ENCODE peak calls at places on chromosomes 7 and 10, in seven cellular contexts. One of them, this sample, is unnamed.
A peak's percentile ranks its signal among the peaks of the same experiment; 100 is the strongest.

GRCh38 chr10:84783386-84783785 is 455.0 kb downstream of the CCSER2 start:
- DNase-seq in GM23248: peak; percentile 39
- DNase-seq in IMR-90: no peak
- DNase-seq in mammary epithelial cell: peak; percentile 24
- DNase-seq in astrocyte: peak; percentile 2
- DNase-seq in neuronal stem cell: peak; percentile 39
- DNase-seq in neural progenitor cell: peak; percentile 65
- DNase-seq in this sample: peak; percentile 12

GRCh38 chr7:81462672-81463071 is 307.2 kb downstream of the HGF start:
- DNase-seq in GM23248: peak; percentile 60
- DNase-seq in IMR-90: peak; percentile 85
- DNase-seq in mammary epithelial cell: peak; percentile 59
- DNase-seq in astrocyte: peak; percentile 63
- DNase-seq in neuronal stem cell: no peak
- DNase-seq in neural progenitor cell: no peak
- DNase-seq in this sample: no peak

GRCh38 chr10:72379776-72380175 is 25.1 kb upstream of the DNAJB12 start:
- DNase-seq in GM23248: no peak
- DNase-seq in IMR-90: peak; percentile 16
- DNase-seq in mammary epithelial cell: no peak
- DNase-seq in astrocyte: peak; percentile 14
- DNase-seq in neuronal stem cell: no peak
- DNase-seq in neural progenitor cell: no peak
- DNase-seq in this sample: no peak

GRCh38 chr10:103854687-103855423 is 521 bp downstream of the SH3PXD2A start:
- DNase-seq in GM23248: peak; percentile 72
- DNase-seq in IMR-90: peak; percentile 24
- DNase-seq in mammary epithelial cell: no peak
- DNase-seq in astrocyte: no peak
- DNase-seq in neuronal stem cell: no peak
- DNase-seq in neural progenitor cell: peak; percentile 63
- DNase-seq in this sample: no peak

GRCh38 chr10:109998513-109998912 is 9.3 kb upstream of the ADD3 start:
- DNase-seq in GM23248: no peak
- DNase-seq in IMR-90: no peak
- DNase-seq in mammary epithelial cell: no peak
- DNase-seq in astrocyte: no peak
- DNase-seq in neuronal stem cell: no peak
- DNase-seq in neural progenitor cell: no peak
- DNase-seq in this sample: no peak

GRCh38 chr10:2246747-2247146 is 509.4 kb upstream of the ADARB2 start:
- DNase-seq in GM23248: no peak
- DNase-seq in IMR-90: no peak
- DNase-seq in mammary epithelial cell: peak; percentile 73
- DNase-seq in astrocyte: no peak
- DNase-seq in neuronal stem cell: no peak
- DNase-seq in neural progenitor cell: no peak
- DNase-seq in this sample: no peak

GRCh38 chr10:76352300-76352699 is 920.9 kb downstream of the LRMDA start:
- DNase-seq in GM23248: peak; percentile 94
- DNase-seq in IMR-90: peak; percentile 96
- DNase-seq in mammary epithelial cell: peak; percentile 94
- DNase-seq in astrocyte: peak; percentile 89
- DNase-seq in neuronal stem cell: no peak
- DNase-seq in neural progenitor cell: no peak
- DNase-seq in this sample: peak; percentile 7

GRCh38 chr10:88642991-88643390 is 21.3 kb upstream of the LIPF start:
- DNase-seq in GM23248: peak; percentile 69
- DNase-seq in IMR-90: peak; percentile 60
- DNase-seq in mammary epithelial cell: peak; percentile 42
- DNase-seq in astrocyte: peak; percentile 44
- DNase-seq in neuronal stem cell: no peak
- DNase-seq in neural progenitor cell: no peak
- DNase-seq in this sample: no peak

GRCh38 chr7:137846588-137847417 is at the start of gene DGKI:
- DNase-seq in GM23248: peak; percentile 70
- DNase-seq in IMR-90: no peak
- DNase-seq in mammary epithelial cell: no peak
- DNase-seq in astrocyte: no peak
- DNase-seq in neuronal stem cell: peak; percentile 57
- DNase-seq in neural progenitor cell: peak; percentile 82
- DNase-seq in this sample: no peak

GRCh38 chr10:117431160-117431559 is 55.9 kb upstream of the PDZD8 start:
- DNase-seq in GM23248: peak; percentile 87
- DNase-seq in IMR-90: no peak
- DNase-seq in mammary epithelial cell: peak; percentile 60
- DNase-seq in astrocyte: no peak
- DNase-seq in neuronal stem cell: no peak
- DNase-seq in neural progenitor cell: peak; percentile 30
- DNase-seq in this sample: peak; percentile 28

GRCh38 chr7:114212753-114213439 is 201.7 kb upstream of the FOXP2 start:
- DNase-seq in GM23248: no peak
- DNase-seq in IMR-90: no peak
- DNase-seq in mammary epithelial cell: no peak
- DNase-seq in astrocyte: peak; percentile 23
- DNase-seq in neuronal stem cell: no peak
- DNase-seq in neural progenitor cell: no peak
- DNase-seq in this sample: no peak

GRCh38 chr10:124539935-124540641 is 78.5 kb downstream of the LHPP start:
- DNase-seq in GM23248: peak; percentile 66
- DNase-seq in IMR-90: peak; percentile 18
- DNase-seq in mammary epithelial cell: no peak
- DNase-seq in astrocyte: no peak
- DNase-seq in neuronal stem cell: peak; percentile 57
- DNase-seq in neural progenitor cell: peak; percentile 85
- DNase-seq in this sample: no peak

GRCh38 chr7:7970620-7971307 is 2.2 kb downstream of the GLCCI1 start:
- DNase-seq in GM23248: peak; percentile 28
- DNase-seq in IMR-90: peak; percentile 33
- DNase-seq in mammary epithelial cell: peak; percentile 30
- DNase-seq in astrocyte: peak; percentile 18
- DNase-seq in neuronal stem cell: peak; percentile 8
- DNase-seq in neural progenitor cell: peak; percentile 7
- DNase-seq in this sample: no peak

GRCh38 chr7:70614237-70614984 is 517.5 kb upstream of the GALNT17 start:
- DNase-seq in GM23248: peak; percentile 79
- DNase-seq in IMR-90: peak; percentile 30
- DNase-seq in mammary epithelial cell: peak; percentile 53
- DNase-seq in astrocyte: peak; percentile 64
- DNase-seq in neuronal stem cell: no peak
- DNase-seq in neural progenitor cell: peak; percentile 81
- DNase-seq in this sample: no peak

GRCh38 chr10:31133628-31134302 is 102.1 kb upstream of the ZNF438 start:
- DNase-seq in GM23248: peak; percentile 53
- DNase-seq in IMR-90: peak; percentile 65
- DNase-seq in mammary epithelial cell: no peak
- DNase-seq in astrocyte: peak; percentile 44
- DNase-seq in neuronal stem cell: peak; percentile 87
- DNase-seq in neural progenitor cell: peak; percentile 92
- DNase-seq in this sample: no peak

GRCh38 chr7:149620961-149621360 is 123.4 kb upstream of the ZNF746 start:
- DNase-seq in GM23248: no peak
- DNase-seq in IMR-90: no peak
- DNase-seq in mammary epithelial cell: no peak
- DNase-seq in astrocyte: no peak
- DNase-seq in neuronal stem cell: no peak
- DNase-seq in neural progenitor cell: no peak
- DNase-seq in this sample: no peak

GRCh38 chr7:127383123-127383835 is 9.2 kb downstream of the ZNF800 start:
- DNase-seq in GM23248: peak; percentile 56
- DNase-seq in IMR-90: peak; percentile 32
- DNase-seq in mammary epithelial cell: peak; percentile 36
- DNase-seq in astrocyte: peak; percentile 7
- DNase-seq in neuronal stem cell: no peak
- DNase-seq in neural progenitor cell: no peak
- DNase-seq in this sample: no peak

GRCh38 chr10:1058017-1058416 is 1.8 kb downstream of the WDR37 start:
- DNase-seq in GM23248: no peak
- DNase-seq in IMR-90: no peak
- DNase-seq in mammary epithelial cell: no peak
- DNase-seq in astrocyte: no peak
- DNase-seq in neuronal stem cell: no peak
- DNase-seq in neural progenitor cell: no peak
- DNase-seq in this sample: no peak

GRCh38 chr7:97078023-97078988 is 39.2 kb upstream of the SDHAF3 start:
- DNase-seq in GM23248: peak; percentile 8
- DNase-seq in IMR-90: no peak
- DNase-seq in mammary epithelial cell: no peak
- DNase-seq in astrocyte: no peak
- DNase-seq in neuronal stem cell: no peak
- DNase-seq in neural progenitor cell: no peak
- DNase-seq in this sample: no peak

GRCh38 chr10:99775850-99776249 is 6.6 kb upstream of the ABCC2 start:
- DNase-seq in GM23248: peak; percentile 92
- DNase-seq in IMR-90: peak; percentile 93
- DNase-seq in mammary epithelial cell: peak; percentile 79
- DNase-seq in astrocyte: peak; percentile 88
- DNase-seq in neuronal stem cell: no peak
- DNase-seq in neural progenitor cell: no peak
- DNase-seq in this sample: peak; percentile 88

GRCh38 chr10:62092301-62092990 is 176.2 kb downstream of the RTKN2 start:
- DNase-seq in GM23248: no peak
- DNase-seq in IMR-90: no peak
- DNase-seq in mammary epithelial cell: no peak
- DNase-seq in astrocyte: no peak
- DNase-seq in neuronal stem cell: no peak
- DNase-seq in neural progenitor cell: no peak
- DNase-seq in this sample: no peak

GRCh38 chr7:16646427-16647081 is 573 bp downstream of the BZW2 start:
- DNase-seq in GM23248: peak; percentile 56
- DNase-seq in IMR-90: no peak
- DNase-seq in mammary epithelial cell: peak; percentile 25
- DNase-seq in astrocyte: no peak
- DNase-seq in neuronal stem cell: no peak
- DNase-seq in neural progenitor cell: no peak
- DNase-seq in this sample: no peak

GRCh38 chr7:2621948-2622640 is 9.7 kb upstream of the TTYH3 start:
- DNase-seq in GM23248: no peak
- DNase-seq in IMR-90: no peak
- DNase-seq in mammary epithelial cell: no peak
- DNase-seq in astrocyte: no peak
- DNase-seq in neuronal stem cell: no peak
- DNase-seq in neural progenitor cell: peak; percentile 70
- DNase-seq in this sample: no peak

GRCh38 chr7:149624006-149624405 is 126.4 kb upstream of the ZNF746 start:
- DNase-seq in GM23248: peak; percentile 50
- DNase-seq in IMR-90: peak; percentile 11
- DNase-seq in mammary epithelial cell: peak; percentile 23
- DNase-seq in astrocyte: no peak
- DNase-seq in neuronal stem cell: no peak
- DNase-seq in neural progenitor cell: peak; percentile 50
- DNase-seq in this sample: no peak

GRCh38 chr7:46286957-46287356 is 365.9 kb upstream of the IGFBP3 start:
- DNase-seq in GM23248: no peak
- DNase-seq in IMR-90: no peak
- DNase-seq in mammary epithelial cell: no peak
- DNase-seq in astrocyte: no peak
- DNase-seq in neuronal stem cell: no peak
- DNase-seq in neural progenitor cell: no peak
- DNase-seq in this sample: no peak

GRCh38 chr10:1050145-1050544 is 1.2 kb upstream of the IDI1 start:
- DNase-seq in GM23248: peak; percentile 43
- DNase-seq in IMR-90: peak; percentile 42
- DNase-seq in mammary epithelial cell: no peak
- DNase-seq in astrocyte: no peak
- DNase-seq in neuronal stem cell: no peak
- DNase-seq in neural progenitor cell: peak; percentile 50
- DNase-seq in this sample: no peak

DNA sequence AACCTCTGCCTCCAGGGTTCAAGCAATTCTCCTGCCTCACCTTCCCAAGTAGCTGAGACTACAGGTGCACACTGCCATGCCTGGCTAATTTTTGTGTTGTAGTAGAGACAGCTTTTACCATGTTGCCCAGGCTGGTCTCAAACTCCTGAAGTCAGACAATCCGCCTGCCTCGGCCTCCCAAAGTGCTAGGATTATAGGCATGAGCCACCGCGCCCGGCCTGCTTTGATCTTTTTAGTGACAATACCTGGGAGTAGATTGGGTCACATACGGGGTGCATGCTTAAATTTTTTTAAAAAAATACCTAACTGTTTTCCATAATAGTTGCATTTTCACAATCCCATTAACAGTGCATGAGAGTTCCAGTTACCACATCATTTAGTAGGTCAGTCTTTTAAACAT is 47.7 kb downstream of the CCDC71L start:
- DNase-seq in GM23248: no peak
- DNase-seq in IMR-90: no peak
- DNase-seq in mammary epithelial cell: no peak
- DNase-seq in astrocyte: no peak
- DNase-seq in neuronal stem cell: no peak
- DNase-seq in neural progenitor cell: no peak
- DNase-seq in this sample: no peak
- H3K9ac ChIP-seq in GM23248: no peak overlapping the region
- H3K9ac ChIP-seq in IMR-90: no peak overlapping the region
- H3K9ac ChIP-seq in mammary epithelial cell: no peak overlapping the region
- H3K9ac ChIP-seq in astrocyte: no peak overlapping the region
- H3K9ac ChIP-seq in neuronal stem cell: no peak overlapping the region
- H3K9ac ChIP-seq in neural progenitor cell: no peak overlapping the region
- H3K9ac ChIP-seq in this sample: no peak overlapping the region

GRCh38 chr7:106844286-106844997 is 20.6 kb upstream of the PIK3CG start:
- DNase-seq in GM23248: no peak
- DNase-seq in IMR-90: no peak
- DNase-seq in mammary epithelial cell: no peak
- DNase-seq in astrocyte: no peak
- DNase-seq in neuronal stem cell: no peak
- DNase-seq in neural progenitor cell: no peak
- DNase-seq in this sample: no peak

GRCh38 chr7:106841896-106842390 is 23.1 kb upstream of the PIK3CG start:
- DNase-seq in GM23248: peak; percentile 6
- DNase-seq in IMR-90: no peak
- DNase-seq in mammary epithelial cell: peak; percentile 30
- DNase-seq in astrocyte: no peak
- DNase-seq in neuronal stem cell: no peak
- DNase-seq in neural progenitor cell: peak; percentile 33
- DNase-seq in this sample: no peak

GRCh38 chr7:106840342-106840741 is 24.7 kb upstream of the PIK3CG start:
- DNase-seq in GM23248: peak; percentile 94
- DNase-seq in IMR-90: peak; percentile 83
- DNase-seq in mammary epithelial cell: peak; percentile 51
- DNase-seq in astrocyte: peak; percentile 82
- DNase-seq in neuronal stem cell: no peak
- DNase-seq in neural progenitor cell: peak; percentile 6
- DNase-seq in this sample: no peak

GRCh38 chr7:106839511-106839910 is 25.6 kb upstream of the PIK3CG start:
- DNase-seq in GM23248: no peak
- DNase-seq in IMR-90: no peak
- DNase-seq in mammary epithelial cell: no peak
- DNase-seq in astrocyte: no peak
- DNase-seq in neuronal stem cell: no peak
- DNase-seq in neural progenitor cell: no peak
- DNase-seq in this sample: no peak
- H2AFZ ChIP-seq in GM23248: no peak overlapping the region
- H2AFZ ChIP-seq in IMR-90: no peak overlapping the region
- H2AFZ ChIP-seq in mammary epithelial cell: no peak overlapping the region
- H2AFZ ChIP-seq in astrocyte: no peak overlapping the region
- H2AFZ ChIP-seq in neuronal stem cell: no peak overlapping the region
- H2AFZ ChIP-seq in neural progenitor cell: no peak overlapping the region
- H2AFZ ChIP-seq in this sample: no peak overlapping the region

GRCh38 chr10:3889961-3890522 is 105.0 kb upstream of the KLF6 start:
- DNase-seq in GM23248: peak; percentile 68
- DNase-seq in IMR-90: peak; percentile 87
- DNase-seq in mammary epithelial cell: peak; percentile 83
- DNase-seq in astrocyte: peak; percentile 95
- DNase-seq in neuronal stem cell: no peak
- DNase-seq in neural progenitor cell: no peak
- DNase-seq in this sample: peak; percentile 94
- H3K9ac ChIP-seq in GM23248: peak overlapping the region; percentile 54
- H3K9ac ChIP-seq in IMR-90: no peak overlapping the region
- H3K9ac ChIP-seq in mammary epithelial cell: no peak overlapping the region
- H3K9ac ChIP-seq in astrocyte: peak overlapping the region; percentile 75
- H3K9ac ChIP-seq in neuronal stem cell: no peak overlapping the region
- H3K9ac ChIP-seq in neural progenitor cell: no peak overlapping the region
- H3K9ac ChIP-seq in this sample: peak overlapping the region; percentile 40

GRCh38 chr7:128393526-128394330 is 16.1 kb downstream of the IMPDH1 start:
- DNase-seq in GM23248: no peak
- DNase-seq in IMR-90: no peak
- DNase-seq in mammary epithelial cell: no peak
- DNase-seq in astrocyte: no peak
- DNase-seq in neuronal stem cell: no peak
- DNase-seq in neural progenitor cell: no peak
- DNase-seq in this sample: no peak
- H2AFZ ChIP-seq in GM23248: no peak overlapping the region
- H2AFZ ChIP-seq in IMR-90: no peak overlapping the region
- H2AFZ ChIP-seq in mammary epithelial cell: no peak overlapping the region
- H2AFZ ChIP-seq in astrocyte: no peak overlapping the region
- H2AFZ ChIP-seq in neuronal stem cell: no peak overlapping the region
- H2AFZ ChIP-seq in neural progenitor cell: no peak overlapping the region
- H2AFZ ChIP-seq in this sample: no peak overlapping the region